ENCODE peak calls at places on chromosomes 4 and X, in nine cellular contexts. T is kidney, H is choroid plexus epithelial cell, N is GM06990, J is PC-3, Z is neural progenitor cell, E is IMR-90, X is HFF-Myc, C is fibroblast of lung. F is an unnamed sample.

GRCh38 chr4:151329217-151330007 is 4.0 kb upstream of the SH3D19 start:
- DNase-seq in T (no peak), H (no peak), N (no peak), J (peak; percentile 81), Z (no peak), E (peak; percentile 40), X (no peak), C (no peak), F (no peak)

GRCh38 chrX:106201502-106202178 is 33.5 kb downstream of the PWWP3B start:
- DNase-seq in T (no peak), H (peak; percentile 40), N (no peak), J (no peak), Z (peak; percentile 65), E (no peak), X (no peak), C (no peak), F (no peak)

GRCh38 chrX:1205681-1206611 is 6.5 kb downstream of the CRLF2 start:
- DNase-seq in T (peak; percentile 19), H (peak; percentile 82), N (peak; percentile 71), J (peak; percentile 57), Z (peak; percentile 94), E (peak; percentile 59), X (peak; percentile 65), C (peak; percentile 57), F (no peak)

GRCh38 chrX:43349363-43349762 is 306.7 kb upstream of the MAOA start:
- DNase-seq in T (no peak), H (peak; percentile 44), N (no peak), J (peak; percentile 55), Z (peak; percentile 62), E (peak; percentile 19), X (no peak), C (peak; percentile 28), F (no peak)

GRCh38 chr4:112604590-112604989 is 32.1 kb downstream of the ZGRF1 start:
- DNase-seq in T (no peak), H (peak; percentile 84), N (no peak), J (peak; percentile 55), Z (peak; percentile 72), E (peak; percentile 65), X (peak; percentile 39), C (peak; percentile 75), F (no peak)

GRCh38 chrX:45056428-45057145 is 144.1 kb downstream of the DIPK2B start:
- DNase-seq in T (no peak), H (no peak), N (no peak), J (no peak), Z (no peak), E (no peak), X (no peak), C (no peak), F (no peak)

GRCh38 chr4:79016878-79017277 is 77.6 kb upstream of the PAQR3 start:
- DNase-seq in T (no peak), H (no peak), N (no peak), J (no peak), Z (no peak), E (no peak), X (no peak), C (no peak), F (no peak)

GRCh38 chrX:15158736-15159406 is 111.0 kb downstream of the ASB9 start:
- DNase-seq in T (no peak), H (no peak), N (peak; percentile 25), J (peak; percentile 60), Z (no peak), E (no peak), X (no peak), C (no peak), F (no peak)

GRCh38 chr4:166941629-166942028 is 292.7 kb downstream of the SPOCK3 start:
- DNase-seq in T (no peak), H (peak; percentile 1), N (peak; percentile 2), J (peak; percentile 89), Z (no peak), E (no peak), X (no peak), C (no peak), F (no peak)

GRCh38 chr4:84750260-84750955 is 167.5 kb downstream of the CDS1 start:
- DNase-seq in T (no peak), H (peak; percentile 80), N (peak; percentile 1), J (peak; percentile 61), Z (peak; percentile 56), E (peak; percentile 65), X (peak; percentile 17), C (peak; percentile 71), F (no peak)

GRCh38 chr4:71241467-71242401 is 97.1 kb upstream of the SLC4A4 start:
- DNase-seq in T (no peak), H (no peak), N (no peak), J (no peak), Z (no peak), E (peak; percentile 52), X (no peak), C (peak; percentile 40), F (no peak)

GRCh38 chrX:48833531-48834138 is 1.8 kb downstream of the PCSK1N start:
- DNase-seq in T (no peak), H (no peak), N (no peak), J (peak; percentile 18), Z (no peak), E (no peak), X (no peak), C (peak; percentile 7), F (no peak)

GRCh38 chrX:48834383-48834709 is 1.1 kb downstream of the PCSK1N start:
- DNase-seq in T (no peak), H (no peak), N (no peak), J (peak; percentile 29), Z (no peak), E (no peak), X (no peak), C (no peak), F (no peak)

GRCh38 chrX:48831136-48831908 is 4.1 kb downstream of the PCSK1N start:
- DNase-seq in T (no peak), H (no peak), N (no peak), J (no peak), Z (peak; percentile 29), E (no peak), X (no peak), C (no peak), F (no peak)

GRCh38 chrX:48831909-48832291 is 3.5 kb downstream of the PCSK1N start:
- DNase-seq in T (no peak), H (peak; percentile 4), N (no peak), J (no peak), Z (peak; percentile 64), E (no peak), X (no peak), C (no peak), F (no peak)

GRCh38 chrX:48835524-48836329 is at the start of gene PCSK1N:
- DNase-seq in T (peak; percentile 88), H (no peak), N (no peak), J (peak; percentile 57), Z (peak; percentile 51), E (no peak), X (no peak), C (no peak), F (no peak)
- H3K4me3 ChIP-seq in T (peak within 1 kb of the TSS; percentile 68), H (no peak within 1 kb of the TSS), N (no peak within 1 kb of the TSS), J (peak within 1 kb of the TSS; percentile 94), Z (peak within 1 kb of the TSS; percentile 44), E (no peak within 1 kb of the TSS), X (peak within 1 kb of the TSS; percentile 33), C (no peak within 1 kb of the TSS), F (peak within 1 kb of the TSS; percentile 15)

DNA sequence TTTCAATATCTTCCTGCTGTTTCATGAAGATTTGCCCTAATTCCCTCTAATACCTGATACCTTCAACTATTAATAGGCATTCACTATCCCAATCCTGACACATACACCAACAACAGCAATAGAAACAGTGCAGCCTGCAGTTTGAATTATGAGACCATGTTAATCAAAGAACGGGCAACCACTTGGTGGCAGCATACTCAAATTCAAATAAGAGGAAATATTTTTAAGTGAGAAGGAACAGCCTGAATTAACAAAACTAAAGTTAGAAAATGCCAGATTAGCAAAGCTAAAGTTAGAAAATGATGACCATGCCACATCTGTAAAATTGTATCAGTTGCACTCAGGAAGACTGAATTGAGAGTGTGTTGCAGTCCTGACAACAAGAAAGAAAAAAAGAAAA is 204.9 kb downstream of the SMARCA1 start:
- DNase-seq in T (no peak), H (peak; percentile 43), N (no peak), J (peak; percentile 37), Z (no peak), E (peak; percentile 35), X (no peak), C (peak; percentile 41), F (no peak)
- TF ChIP-seq CTCF in T (no peak), H (peak; percentile 46), N (peak; percentile 36), J (peak; percentile 58), Z (peak; percentile 49), E (peak; percentile 47), X (no peak), C (peak; percentile 30), F (no peak)

GRCh38 chrX:118975831-118976598 is 1.6 kb downstream of the LONRF3 start:
- DNase-seq in T (peak; percentile 91), H (peak; percentile 13), N (peak; percentile 25), J (peak; percentile 78), Z (peak; percentile 44), E (peak; percentile 3), X (no peak), C (peak; percentile 19), F (peak; percentile 84)

GRCh38 chrX:118977424-118977823 is 3.0 kb downstream of the LONRF3 start:
- DNase-seq in T (no peak), H (no peak), N (no peak), J (no peak), Z (no peak), E (no peak), X (no peak), C (no peak), F (no peak)

GRCh38 chrX:118974908-118975671 is 672 bp downstream of the LONRF3 start:
- DNase-seq in T (peak; percentile 84), H (no peak), N (peak; percentile 30), J (peak; percentile 43), Z (peak; percentile 59), E (no peak), X (no peak), C (no peak), F (peak; percentile 90)

GRCh38 chrX:118978451-118978850 is 4.0 kb downstream of the LONRF3 start:
- DNase-seq in T (no peak), H (no peak), N (no peak), J (peak; percentile 6), Z (no peak), E (no peak), X (no peak), C (no peak), F (peak; percentile 22)

GRCh38 chrX:118976599-118977340 is 2.4 kb downstream of the LONRF3 start:
- DNase-seq in T (peak; percentile 92), H (no peak), N (peak; percentile 18), J (peak; percentile 70), Z (no peak), E (no peak), X (no peak), C (no peak), F (peak; percentile 58)
- H3K4me3 ChIP-seq in T (no peak overlapping the region), H (no peak overlapping the region), N (no peak overlapping the region), J (peak overlapping the region; percentile 78), Z (no peak overlapping the region), E (no peak overlapping the region), X (no peak overlapping the region), C (peak overlapping the region; percentile 49), F (peak overlapping the region; percentile 13)

DNA sequence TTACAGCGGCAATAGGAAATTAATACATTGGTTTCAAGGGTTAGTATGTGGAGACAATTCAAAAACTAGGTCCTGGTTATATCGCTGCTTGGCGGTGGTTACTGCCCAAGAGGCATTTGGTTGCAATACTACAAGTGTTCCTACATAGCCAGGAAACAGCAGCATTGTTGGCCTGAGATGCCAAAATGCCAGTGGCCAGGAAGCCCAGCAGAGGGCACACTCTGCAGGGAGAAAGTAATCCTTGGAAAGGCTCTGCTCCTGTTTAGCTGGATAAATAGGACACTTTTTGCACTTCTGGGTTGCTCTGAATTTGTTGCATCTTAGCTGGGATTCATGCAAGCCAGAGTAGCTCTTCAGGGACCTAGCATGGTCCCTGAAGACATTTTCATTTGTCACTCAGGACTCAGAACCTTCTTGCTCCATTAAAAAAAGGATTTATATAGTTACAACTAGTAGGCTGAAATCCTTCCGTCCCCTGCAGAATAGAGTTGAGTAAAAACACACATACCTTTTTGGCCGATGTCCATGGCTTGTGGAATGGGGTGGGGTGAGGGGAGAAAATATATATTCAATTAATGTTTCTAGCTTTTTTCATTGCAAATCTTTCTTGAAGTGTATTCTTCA is 8.1 kb upstream of the GPR119 start:
- DNase-seq in T (no peak), H (peak; percentile 62), N (no peak), J (peak; percentile 74), Z (peak; percentile 65), E (peak; percentile 45), X (peak; percentile 15), C (peak; percentile 50), F (no peak)
- TF ChIP-seq CTCF in T (peak; percentile 52), H (peak; percentile 76), N (peak; percentile 68), J (peak; percentile 75), Z (peak; percentile 68), E (peak; percentile 67), X (peak; percentile 66), C (peak; percentile 78), F (peak; percentile 25)

F was measured in upper lobe of left lung.